ENCODE peak calls at places on chromosomes 11 and 22, in six cellular contexts. D is body of pancreas, O is tibial artery, Y is right lobe of liver, B is neural progenitor cell, R is A549. Z is an unnamed sample.

GRCh38 chr11:108947654-108948570 is 283.0 kb downstream of the DDX10 start:
- DNase-seq in D (no peak), O (no peak), Y (no peak), B (no peak), R (peak; percentile 27), Z (no peak)

GRCh38 chr11:69126286-69126685 is 29.4 kb upstream of the SMIM38 start:
- DNase-seq in D (no peak), O (peak; percentile 57), Y (no peak), B (no peak), R (no peak), Z (peak; percentile 54)

GRCh38 chr11:43567396-43567975 is 113.1 kb upstream of the HSD17B12 start:
- DNase-seq in D (no peak), O (no peak), Y (no peak), B (peak; percentile 69), R (peak; percentile 67), Z (no peak)

GRCh38 chr11:34157163-34157562 is 51.7 kb downstream of the NAT10 start:
- DNase-seq in D (no peak), O (no peak), Y (peak; percentile 66), B (no peak), R (no peak), Z (no peak)

GRCh38 chr11:67278135-67278938 is 10.8 kb upstream of the ANKRD13D start:
- DNase-seq in D (no peak), O (peak; percentile 62), Y (peak; percentile 21), B (no peak), R (no peak), Z (peak; percentile 31)

GRCh38 chr11:106077609-106078517 is at the start of gene AASDHPPT:
- DNase-seq in D (peak; percentile 52), O (no peak), Y (peak; percentile 20), B (no peak), R (peak; percentile 1), Z (no peak)

GRCh38 chr11:45259607-45260006 is 26.5 kb downstream of the SYT13 start:
- DNase-seq in D (no peak), O (no peak), Y (no peak), B (no peak), R (peak; percentile 31), Z (no peak)

GRCh38 chr11:31114437-31114836 is 255.1 kb downstream of the DCDC1 start:
- DNase-seq in D (no peak), O (no peak), Y (no peak), B (no peak), R (no peak), Z (no peak)

GRCh38 chr11:109864834-109865557 is 228.2 kb upstream of the ZC3H12C start:
- DNase-seq in D (no peak), O (no peak), Y (no peak), B (no peak), R (no peak), Z (no peak)

GRCh38 chr11:12100429-12100828 is 10.0 kb upstream of the MICAL2 start:
- DNase-seq in D (no peak), O (no peak), Y (no peak), B (no peak), R (no peak), Z (no peak)

GRCh38 chr22:35995772-35996171 is 32.9 kb downstream of the RBFOX2 start:
- DNase-seq in D (peak; percentile 56), O (peak; percentile 93), Y (no peak), B (no peak), R (no peak), Z (no peak)

GRCh38 chr11:20544536-20545237 is 54.7 kb upstream of the SLC6A5 start:
- DNase-seq in D (no peak), O (no peak), Y (no peak), B (peak; percentile 42), R (no peak), Z (no peak)

GRCh38 chr11:7281083-7281482 is 29.4 kb downstream of the SYT9 start:
- DNase-seq in D (no peak), O (no peak), Y (no peak), B (no peak), R (no peak), Z (no peak)

GRCh38 chr11:87463486-87464102 is 425.9 kb downstream of the TMEM135 start:
- DNase-seq in D (no peak), O (no peak), Y (no peak), B (peak; percentile 66), R (peak; percentile 24), Z (no peak)

GRCh38 chr11:119134389-119134978 is 13.1 kb downstream of the HINFP start:
- DNase-seq in D (peak; percentile 58), O (no peak), Y (no peak), B (peak; percentile 24), R (peak; percentile 47), Z (no peak)

GRCh38 chr11:74278721-74279148 is 32.7 kb downstream of the P4HA3 start:
- DNase-seq in D (peak; percentile 63), O (peak; percentile 84), Y (no peak), B (no peak), R (peak; percentile 68), Z (no peak)

GRCh38 chr11:94224078-94224477 is 80.3 kb upstream of the IZUMO1R start:
- DNase-seq in D (no peak), O (no peak), Y (no peak), B (no peak), R (no peak), Z (no peak)

GRCh38 chr11:73229321-73230275 is 11.5 kb downstream of the P2RY2 start:
- DNase-seq in D (no peak), O (peak; percentile 54), Y (no peak), B (no peak), R (no peak), Z (peak; percentile 31)

GRCh38 chr22:37186228-37186996 is 1.6 kb downstream of the C1QTNF6 start:
- DNase-seq in D (peak; percentile 27), O (no peak), Y (peak; percentile 18), B (peak; percentile 61), R (peak; percentile 78), Z (peak; percentile 26)

GRCh38 chr11:2885017-2885675 is 429 bp downstream of the CDKN1C start:
- DNase-seq in D (peak; percentile 58), O (peak; percentile 79), Y (peak; percentile 63), B (peak; percentile 88), R (no peak), Z (peak; percentile 55)

GRCh38 chr22:21457023-21457787 is 10.0 kb upstream of the TMEM191C start:
- DNase-seq in D (no peak), O (peak; percentile 41), Y (no peak), B (peak; percentile 3), R (peak; percentile 36), Z (peak; percentile 73)

GRCh38 chr11:34977039-34977906 is 60.9 kb downstream of the PDHX start:
- DNase-seq in D (no peak), O (no peak), Y (no peak), B (no peak), R (peak; percentile 19), Z (no peak)

GRCh38 chr11:88979641-88980040 is 86.1 kb downstream of the GRM5 start:
- DNase-seq in D (no peak), O (no peak), Y (no peak), B (no peak), R (no peak), Z (no peak)

GRCh38 chr11:18765554-18765953 is 26.0 kb downstream of the PTPN5 start:
- DNase-seq in D (no peak), O (no peak), Y (no peak), B (no peak), R (no peak), Z (no peak)

GRCh38 chr11:36501236-36501635 is 8.8 kb downstream of the TRAF6 start:
- DNase-seq in D (no peak), O (no peak), Y (no peak), B (no peak), R (no peak), Z (no peak)

GRCh38 chr11:7436146-7436545 is 49.2 kb upstream of the OLFML1 start:
- DNase-seq in D (no peak), O (no peak), Y (no peak), B (no peak), R (no peak), Z (no peak)

GRCh38 chr11:125141686-125142535 is 22.6 kb upstream of the PKNOX2 start:
- DNase-seq in D (peak; percentile 17), O (no peak), Y (peak; percentile 50), B (peak; percentile 90), R (peak; percentile 19), Z (peak; percentile 46)

GRCh38 chr11:127890026-127890611 is 697.2 kb downstream of the ETS1 start:
- DNase-seq in D (no peak), O (no peak), Y (no peak), B (no peak), R (no peak), Z (no peak)

DNA sequence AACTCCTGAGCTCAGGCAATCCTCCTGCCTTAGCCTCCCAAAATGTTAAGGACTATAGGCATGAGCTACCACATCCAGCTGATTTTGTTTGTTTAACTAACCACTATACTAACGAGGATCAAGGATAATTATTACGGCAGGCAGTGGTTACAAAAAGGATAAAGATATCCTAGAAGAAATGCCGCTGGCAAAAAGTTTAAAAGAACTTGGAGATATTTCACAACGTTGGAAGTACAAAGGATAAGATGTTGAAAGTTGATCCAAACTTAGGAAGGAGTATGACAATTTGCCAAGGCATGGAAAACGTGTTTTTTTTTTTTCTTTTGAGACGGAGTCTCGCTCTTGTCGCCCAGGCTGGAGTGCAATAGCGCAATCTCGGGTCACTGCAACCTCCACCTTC is 13.4 kb downstream of the AP5B1 start:
- DNase-seq in D (no peak), O (no peak), Y (no peak), B (no peak), R (no peak), Z (no peak)
- H3K27ac ChIP-seq in D (no peak overlapping the region), O (no peak overlapping the region), Y (no peak overlapping the region), B (no peak overlapping the region), R (no peak overlapping the region), Z (no peak overlapping the region)

GRCh38 chr11:1564535-1565172 is 7.4 kb downstream of the DUSP8 start:
- DNase-seq in D (peak; percentile 89), O (peak; percentile 85), Y (no peak), B (peak; percentile 90), R (no peak), Z (peak; percentile 82)
- H3K27ac ChIP-seq in D (peak overlapping the region; percentile 90), O (peak overlapping the region; percentile 17), Y (no peak overlapping the region), B (no peak overlapping the region), R (peak overlapping the region; percentile 62), Z (no peak overlapping the region)

GRCh38 chr22:27159716-27160295 is 502.4 kb downstream of the MIAT start:
- DNase-seq in D (no peak), O (no peak), Y (no peak), B (no peak), R (no peak), Z (no peak)
- H3K27ac ChIP-seq in D (no peak overlapping the region), O (no peak overlapping the region), Y (no peak overlapping the region), B (no peak overlapping the region), R (peak overlapping the region; percentile 39), Z (no peak overlapping the region)

GRCh38 chr11:120331301-120331966 is 4.8 kb upstream of the ARHGEF12 start:
- DNase-seq in D (peak; percentile 67), O (no peak), Y (no peak), B (no peak), R (peak; percentile 32), Z (no peak)
- H3K27ac ChIP-seq in D (peak overlapping the region; percentile 16), O (peak overlapping the region; percentile 96), Y (no peak overlapping the region), B (no peak overlapping the region), R (peak overlapping the region; percentile 86), Z (peak overlapping the region; percentile 24)

GRCh38 chr11:61475433-61475832 is 33.1 kb upstream of the LRRC10B start:
- DNase-seq in D (no peak), O (no peak), Y (no peak), B (no peak), R (no peak), Z (no peak)

GRCh38 chr11:61472868-61473267 is 35.7 kb upstream of the LRRC10B start:
- DNase-seq in D (peak; percentile 30), O (peak; percentile 89), Y (no peak), B (peak; percentile 39), R (no peak), Z (no peak)

GRCh38 chr11:61472282-61472681 is 36.3 kb upstream of the LRRC10B start:
- DNase-seq in D (peak; percentile 39), O (peak; percentile 94), Y (no peak), B (no peak), R (no peak), Z (peak; percentile 77)

GRCh38 chr11:61473370-61474025 is 35.1 kb upstream of the LRRC10B start:
- DNase-seq in D (no peak), O (no peak), Y (no peak), B (no peak), R (no peak), Z (no peak)

GRCh38 chr11:61474234-61474633 is 34.3 kb upstream of the LRRC10B start:
- DNase-seq in D (no peak), O (no peak), Y (no peak), B (no peak), R (no peak), Z (no peak)
- H3K27ac ChIP-seq in D (no peak overlapping the region), O (peak overlapping the region; percentile 81), Y (no peak overlapping the region), B (no peak overlapping the region), R (no peak overlapping the region), Z (no peak overlapping the region)

Z was measured in left lung.